ENCODE peak calls at places on chromosomes 13 and 19, in six cellular contexts. A is breast epithelium, Q is Panc1, S is GM23338, O is endothelial cell of umbilical vein, V is SK-N-SH. X is an unnamed sample.

GRCh38 chr19:14474827-14475226 is 327 bp downstream of the PTGER1 start:
- DNase-seq in Q (no peak), A (no peak), V (no peak), O (no peak), S (no peak), X (no peak)

GRCh38 chr13:102597029-102598015 is 536 bp downstream of the TPP2 start:
- DNase-seq in O (peak; percentile 41), Q (no peak), A (no peak), V (peak; percentile 64), S (peak; percentile 31), X (peak; percentile 68)

GRCh38 chr13:25980255-25980654 is 71.6 kb downstream of the SHISA2 start:
- DNase-seq in V (peak; percentile 40), S (peak; percentile 92), A (no peak), O (peak; percentile 54), Q (no peak), X (no peak)

GRCh38 chr13:98443329-98443728 is 133.6 kb downstream of the STK24 start:
- DNase-seq in S (no peak), Q (no peak), A (no peak), V (no peak), O (peak; percentile 23), X (no peak)

GRCh38 chr19:48249502-48250014 is 6.2 kb downstream of the CARD8 start:
- DNase-seq in A (no peak), S (no peak), O (peak; percentile 97), V (no peak), Q (no peak), X (peak; percentile 74)

GRCh38 chr13:98802999-98803666 is 50.7 kb upstream of the SLC15A1 start:
- DNase-seq in Q (no peak), O (no peak), A (no peak), S (no peak), V (no peak), X (no peak)

GRCh38 chr19:54532528-54532927 is 29.9 kb downstream of the LAIR2 start:
- DNase-seq in Q (no peak), O (no peak), S (no peak), V (no peak), A (no peak), X (no peak)

GRCh38 chr19:40588110-40588854 is 11.6 kb downstream of the SHKBP1 start:
- DNase-seq in O (peak; percentile 42), V (no peak), Q (no peak), S (no peak), A (no peak), X (no peak)

GRCh38 chr13:114068723-114069322 is 63.6 kb downstream of the RASA3 start:
- DNase-seq in Q (no peak), O (peak; percentile 53), S (no peak), A (peak; percentile 41), V (no peak), X (peak; percentile 80)

GRCh38 chr19:17751912-17752273 is 616 bp downstream of the FCHO1 start:
- DNase-seq in Q (no peak), S (no peak), A (no peak), V (no peak), O (no peak), X (no peak)

GRCh38 chr19:4379383-4380253 is 20.7 kb downstream of the SH3GL1 start:
- DNase-seq in S (no peak), V (peak; percentile 18), Q (no peak), A (no peak), O (peak; percentile 38), X (peak; percentile 71)
- TF ChIP-seq POLR2AphosphoS5 in S (no peak), V (no peak), Q (no peak), A (peak; percentile 72), O (no peak), X (no peak)

GRCh38 chr13:23992722-23993438 is 95.6 kb upstream of the C1QTNF9B start:
- DNase-seq in O (no peak), Q (no peak), S (no peak), A (no peak), V (no peak), X (no peak)

GRCh38 chr13:23993439-23993980 is 96.2 kb upstream of the C1QTNF9B start:
- DNase-seq in O (no peak), V (no peak), Q (no peak), S (no peak), A (no peak), X (no peak)

GRCh38 chr13:23990443-23990842 is 93.1 kb upstream of the C1QTNF9B start:
- DNase-seq in A (no peak), V (no peak), Q (no peak), S (no peak), O (no peak), X (no peak)

GRCh38 chr13:23988546-23989122 is 91.3 kb upstream of the C1QTNF9B start:
- DNase-seq in O (no peak), Q (no peak), S (no peak), V (no peak), A (no peak), X (no peak)

DNA sequence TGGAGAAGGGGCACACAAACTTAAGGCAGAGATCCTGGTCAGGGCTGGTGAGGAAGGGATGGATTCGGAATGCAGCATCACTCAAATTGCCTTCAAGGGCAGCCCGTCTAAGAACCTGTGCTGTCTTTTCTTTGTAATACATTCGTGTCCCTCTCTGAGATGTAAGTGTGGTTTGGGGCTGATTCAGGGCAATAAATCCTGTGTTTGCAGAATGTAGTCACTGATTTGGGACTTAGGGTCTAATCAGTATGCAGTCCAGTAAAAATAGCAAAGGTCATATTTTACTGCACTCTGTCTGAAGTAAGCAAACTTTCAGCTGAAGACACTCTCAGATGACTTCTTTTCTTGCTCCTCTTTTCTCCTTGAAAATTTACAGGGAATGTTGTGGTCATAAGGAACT is 93.8 kb upstream of the C1QTNF9B start:
- DNase-seq in A (no peak), V (no peak), Q (no peak), O (no peak), S (no peak), X (no peak)
- H3K4me1 ChIP-seq in A (no peaks in the 10 kb centered on the region), V (peaks cover 9% of the 10 kb centered on the region), Q (no peaks in the 10 kb centered on the region), O (no peaks in the 10 kb centered on the region), S (peaks cover 7% of the 10 kb centered on the region), X (no peaks in the 10 kb centered on the region)

GRCh38 chr13:27813826-27814225 is 21.5 kb downstream of the GSX1 start:
- DNase-seq in S (no peak), V (no peak), O (no peak), Q (no peak), A (no peak), X (peak; percentile 18)
- H3K27ac ChIP-seq in S (no peak overlapping the region), V (no peak overlapping the region), O (no peak overlapping the region), Q (no peak overlapping the region), A (no peak overlapping the region), X (no peak overlapping the region)

GRCh38 chr19:9306443-9306842 is 3.2 kb downstream of the ZNF699 start:
- DNase-seq in S (no peak), Q (no peak), A (no peak), O (no peak), V (no peak), X (no peak)
- TF ChIP-seq POLR2AphosphoS5 in S (no peak), Q (no peak), A (no peak), O (no peak), V (no peak), X (no peak)

X was measured in sigmoid colon.